ENCODE peak calls at places on chromosomes 11 and 22, in eight cellular contexts. One of them, this sample, is unnamed.

GRCh38 chr11:43644626-43645299 is 35.8 kb upstream of the HSD17B12 start:
- DNase-seq in sciatic nerve: no peak
- DNase-seq in activated CD4-positive, alpha-beta T cell treated with anti-CD3 and anti-CD28 coated beads for 4 hours: no peak
- DNase-seq in mesenchymal stem cell: peak
- DNase-seq in stimulated activated CD4-positive, alpha-beta T cell treated with anti-CD3 and anti-CD28 coated beads, Interleukin-15, amount 100 ng/mL, for 48 hours: no peak
- DNase-seq in tibial nerve: no peak
- DNase-seq in SHP77 treated with DMSO at 0.1 percent for 48 hours: no peak
- DNase-seq in upper lobe of left lung: no peak
- DNase-seq in this sample: no peak

GRCh38 chr11:116830184-116830912 is 641 bp downstream of the APOC3 start:
- DNase-seq in sciatic nerve: no peak
- DNase-seq in activated CD4-positive, alpha-beta T cell treated with anti-CD3 and anti-CD28 coated beads for 4 hours: no peak
- DNase-seq in mesenchymal stem cell: no peak
- DNase-seq in stimulated activated CD4-positive, alpha-beta T cell treated with anti-CD3 and anti-CD28 coated beads, Interleukin-15, amount 100 ng/mL, for 48 hours: no peak
- DNase-seq in tibial nerve: no peak
- DNase-seq in SHP77 treated with DMSO at 0.1 percent for 48 hours: no peak
- DNase-seq in upper lobe of left lung: no peak
- DNase-seq in this sample: no peak

GRCh38 chr22:25113316-25113721 is 86.3 kb upstream of the CRYBB3 start:
- DNase-seq in sciatic nerve: no peak
- DNase-seq in activated CD4-positive, alpha-beta T cell treated with anti-CD3 and anti-CD28 coated beads for 4 hours: no peak
- DNase-seq in mesenchymal stem cell: peak
- DNase-seq in stimulated activated CD4-positive, alpha-beta T cell treated with anti-CD3 and anti-CD28 coated beads, Interleukin-15, amount 100 ng/mL, for 48 hours: no peak
- DNase-seq in tibial nerve: no peak
- DNase-seq in SHP77 treated with DMSO at 0.1 percent for 48 hours: peak
- DNase-seq in upper lobe of left lung: peak
- DNase-seq in this sample: no peak

GRCh38 chr22:46649176-46650077 is 29.2 kb downstream of the GRAMD4 start:
- DNase-seq in sciatic nerve: no peak
- DNase-seq in activated CD4-positive, alpha-beta T cell treated with anti-CD3 and anti-CD28 coated beads for 4 hours: no peak
- DNase-seq in mesenchymal stem cell: no peak
- DNase-seq in stimulated activated CD4-positive, alpha-beta T cell treated with anti-CD3 and anti-CD28 coated beads, Interleukin-15, amount 100 ng/mL, for 48 hours: no peak
- DNase-seq in tibial nerve: no peak
- DNase-seq in SHP77 treated with DMSO at 0.1 percent for 48 hours: peak
- DNase-seq in upper lobe of left lung: no peak
- DNase-seq in this sample: no peak

GRCh38 chr22:19176175-19176630 is 2.3 kb downstream of the SLC25A1 start:
- DNase-seq in sciatic nerve: no peak
- DNase-seq in activated CD4-positive, alpha-beta T cell treated with anti-CD3 and anti-CD28 coated beads for 4 hours: no peak
- DNase-seq in mesenchymal stem cell: no peak
- DNase-seq in stimulated activated CD4-positive, alpha-beta T cell treated with anti-CD3 and anti-CD28 coated beads, Interleukin-15, amount 100 ng/mL, for 48 hours: no peak
- DNase-seq in tibial nerve: no peak
- DNase-seq in SHP77 treated with DMSO at 0.1 percent for 48 hours: no peak
- DNase-seq in upper lobe of left lung: no peak
- DNase-seq in this sample: no peak

GRCh38 chr11:74524501-74524900 is 31.0 kb upstream of the LIPT2 start:
- DNase-seq in sciatic nerve: no peak
- DNase-seq in activated CD4-positive, alpha-beta T cell treated with anti-CD3 and anti-CD28 coated beads for 4 hours: no peak
- DNase-seq in mesenchymal stem cell: no peak
- DNase-seq in stimulated activated CD4-positive, alpha-beta T cell treated with anti-CD3 and anti-CD28 coated beads, Interleukin-15, amount 100 ng/mL, for 48 hours: no peak
- DNase-seq in tibial nerve: no peak
- DNase-seq in SHP77 treated with DMSO at 0.1 percent for 48 hours: no peak
- DNase-seq in upper lobe of left lung: no peak
- DNase-seq in this sample: no peak

GRCh38 chr11:128520886-128521696 is 66.3 kb downstream of the ETS1 start:
- DNase-seq in sciatic nerve: no peak
- DNase-seq in activated CD4-positive, alpha-beta T cell treated with anti-CD3 and anti-CD28 coated beads for 4 hours: no peak
- DNase-seq in mesenchymal stem cell: no peak
- DNase-seq in stimulated activated CD4-positive, alpha-beta T cell treated with anti-CD3 and anti-CD28 coated beads, Interleukin-15, amount 100 ng/mL, for 48 hours: no peak
- DNase-seq in tibial nerve: no peak
- DNase-seq in SHP77 treated with DMSO at 0.1 percent for 48 hours: no peak
- DNase-seq in upper lobe of left lung: no peak
- DNase-seq in this sample: peak

GRCh38 chr11:131689049-131689925 is 318.9 kb downstream of the NTM start:
- DNase-seq in sciatic nerve: no peak
- DNase-seq in activated CD4-positive, alpha-beta T cell treated with anti-CD3 and anti-CD28 coated beads for 4 hours: no peak
- DNase-seq in mesenchymal stem cell: no peak
- DNase-seq in stimulated activated CD4-positive, alpha-beta T cell treated with anti-CD3 and anti-CD28 coated beads, Interleukin-15, amount 100 ng/mL, for 48 hours: no peak
- DNase-seq in tibial nerve: no peak
- DNase-seq in SHP77 treated with DMSO at 0.1 percent for 48 hours: no peak
- DNase-seq in upper lobe of left lung: no peak
- DNase-seq in this sample: no peak

GRCh38 chr22:49733631-49734030 is 94.0 kb downstream of the BRD1 start:
- DNase-seq in sciatic nerve: no peak
- DNase-seq in activated CD4-positive, alpha-beta T cell treated with anti-CD3 and anti-CD28 coated beads for 4 hours: no peak
- DNase-seq in mesenchymal stem cell: no peak
- DNase-seq in stimulated activated CD4-positive, alpha-beta T cell treated with anti-CD3 and anti-CD28 coated beads, Interleukin-15, amount 100 ng/mL, for 48 hours: no peak
- DNase-seq in tibial nerve: peak
- DNase-seq in SHP77 treated with DMSO at 0.1 percent for 48 hours: no peak
- DNase-seq in upper lobe of left lung: no peak
- DNase-seq in this sample: no peak

GRCh38 chr11:126756416-126756815 is 244.2 kb downstream of the KIRREL3 start:
- DNase-seq in sciatic nerve: no peak
- DNase-seq in activated CD4-positive, alpha-beta T cell treated with anti-CD3 and anti-CD28 coated beads for 4 hours: no peak
- DNase-seq in mesenchymal stem cell: no peak
- DNase-seq in stimulated activated CD4-positive, alpha-beta T cell treated with anti-CD3 and anti-CD28 coated beads, Interleukin-15, amount 100 ng/mL, for 48 hours: no peak
- DNase-seq in tibial nerve: no peak
- DNase-seq in SHP77 treated with DMSO at 0.1 percent for 48 hours: no peak
- DNase-seq in upper lobe of left lung: no peak
- DNase-seq in this sample: no peak

GRCh38 chr11:116973270-116973669 is 125.0 kb downstream of the SIK3 start:
- DNase-seq in sciatic nerve: no peak
- DNase-seq in activated CD4-positive, alpha-beta T cell treated with anti-CD3 and anti-CD28 coated beads for 4 hours: no peak
- DNase-seq in mesenchymal stem cell: no peak
- DNase-seq in stimulated activated CD4-positive, alpha-beta T cell treated with anti-CD3 and anti-CD28 coated beads, Interleukin-15, amount 100 ng/mL, for 48 hours: no peak
- DNase-seq in tibial nerve: no peak
- DNase-seq in SHP77 treated with DMSO at 0.1 percent for 48 hours: no peak
- DNase-seq in upper lobe of left lung: no peak
- DNase-seq in this sample: no peak

GRCh38 chr11:67285541-67286498 is 3.3 kb upstream of the ANKRD13D start:
- DNase-seq in sciatic nerve: no peak
- DNase-seq in activated CD4-positive, alpha-beta T cell treated with anti-CD3 and anti-CD28 coated beads for 4 hours: no peak
- DNase-seq in mesenchymal stem cell: no peak
- DNase-seq in stimulated activated CD4-positive, alpha-beta T cell treated with anti-CD3 and anti-CD28 coated beads, Interleukin-15, amount 100 ng/mL, for 48 hours: no peak
- DNase-seq in tibial nerve: no peak
- DNase-seq in SHP77 treated with DMSO at 0.1 percent for 48 hours: no peak
- DNase-seq in upper lobe of left lung: no peak
- DNase-seq in this sample: no peak

GRCh38 chr22:39327995-39328754 is 8.8 kb upstream of the RPL3 start:
- DNase-seq in sciatic nerve: no peak
- DNase-seq in activated CD4-positive, alpha-beta T cell treated with anti-CD3 and anti-CD28 coated beads for 4 hours: no peak
- DNase-seq in mesenchymal stem cell: no peak
- DNase-seq in stimulated activated CD4-positive, alpha-beta T cell treated with anti-CD3 and anti-CD28 coated beads, Interleukin-15, amount 100 ng/mL, for 48 hours: no peak
- DNase-seq in tibial nerve: no peak
- DNase-seq in SHP77 treated with DMSO at 0.1 percent for 48 hours: no peak
- DNase-seq in upper lobe of left lung: no peak
- DNase-seq in this sample: no peak

GRCh38 chr11:46611526-46612304 is 5.3 kb downstream of the HARBI1 start:
- DNase-seq in sciatic nerve: no peak
- DNase-seq in activated CD4-positive, alpha-beta T cell treated with anti-CD3 and anti-CD28 coated beads for 4 hours: no peak
- DNase-seq in mesenchymal stem cell: no peak
- DNase-seq in stimulated activated CD4-positive, alpha-beta T cell treated with anti-CD3 and anti-CD28 coated beads, Interleukin-15, amount 100 ng/mL, for 48 hours: no peak
- DNase-seq in tibial nerve: no peak
- DNase-seq in SHP77 treated with DMSO at 0.1 percent for 48 hours: no peak
- DNase-seq in upper lobe of left lung: no peak
- DNase-seq in this sample: no peak

GRCh38 chr22:47048123-47049077 is 285.9 kb downstream of the TBC1D22A start:
- DNase-seq in sciatic nerve: no peak
- DNase-seq in activated CD4-positive, alpha-beta T cell treated with anti-CD3 and anti-CD28 coated beads for 4 hours: no peak
- DNase-seq in mesenchymal stem cell: no peak
- DNase-seq in stimulated activated CD4-positive, alpha-beta T cell treated with anti-CD3 and anti-CD28 coated beads, Interleukin-15, amount 100 ng/mL, for 48 hours: no peak
- DNase-seq in tibial nerve: no peak
- DNase-seq in SHP77 treated with DMSO at 0.1 percent for 48 hours: no peak
- DNase-seq in upper lobe of left lung: no peak
- DNase-seq in this sample: peak

GRCh38 chr11:2700415-2701211 is 819 bp upstream of the KCNQ1OT1 start:
- DNase-seq in sciatic nerve: peak
- DNase-seq in activated CD4-positive, alpha-beta T cell treated with anti-CD3 and anti-CD28 coated beads for 4 hours: peak
- DNase-seq in mesenchymal stem cell: peak
- DNase-seq in stimulated activated CD4-positive, alpha-beta T cell treated with anti-CD3 and anti-CD28 coated beads, Interleukin-15, amount 100 ng/mL, for 48 hours: no peak
- DNase-seq in tibial nerve: peak
- DNase-seq in SHP77 treated with DMSO at 0.1 percent for 48 hours: no peak
- DNase-seq in upper lobe of left lung: peak
- DNase-seq in this sample: no peak

GRCh38 chr11:461626-462025 is 11.5 kb downstream of the PTDSS2 start:
- DNase-seq in sciatic nerve: no peak
- DNase-seq in activated CD4-positive, alpha-beta T cell treated with anti-CD3 and anti-CD28 coated beads for 4 hours: no peak
- DNase-seq in mesenchymal stem cell: no peak
- DNase-seq in stimulated activated CD4-positive, alpha-beta T cell treated with anti-CD3 and anti-CD28 coated beads, Interleukin-15, amount 100 ng/mL, for 48 hours: no peak
- DNase-seq in tibial nerve: no peak
- DNase-seq in SHP77 treated with DMSO at 0.1 percent for 48 hours: no peak
- DNase-seq in upper lobe of left lung: no peak
- DNase-seq in this sample: no peak

GRCh38 chr11:73463359-73463758 is 87.2 kb downstream of the RELT start:
- DNase-seq in sciatic nerve: no peak
- DNase-seq in activated CD4-positive, alpha-beta T cell treated with anti-CD3 and anti-CD28 coated beads for 4 hours: no peak
- DNase-seq in mesenchymal stem cell: peak
- DNase-seq in stimulated activated CD4-positive, alpha-beta T cell treated with anti-CD3 and anti-CD28 coated beads, Interleukin-15, amount 100 ng/mL, for 48 hours: no peak
- DNase-seq in tibial nerve: no peak
- DNase-seq in SHP77 treated with DMSO at 0.1 percent for 48 hours: no peak
- DNase-seq in upper lobe of left lung: no peak
- DNase-seq in this sample: no peak

GRCh38 chr11:76288166-76288978 is 82.1 kb upstream of the WNT11 start:
- DNase-seq in sciatic nerve: no peak
- DNase-seq in activated CD4-positive, alpha-beta T cell treated with anti-CD3 and anti-CD28 coated beads for 4 hours: no peak
- DNase-seq in mesenchymal stem cell: no peak
- DNase-seq in stimulated activated CD4-positive, alpha-beta T cell treated with anti-CD3 and anti-CD28 coated beads, Interleukin-15, amount 100 ng/mL, for 48 hours: no peak
- DNase-seq in tibial nerve: no peak
- DNase-seq in SHP77 treated with DMSO at 0.1 percent for 48 hours: no peak
- DNase-seq in upper lobe of left lung: no peak
- DNase-seq in this sample: no peak

GRCh38 chr11:122879785-122880184 is 2.8 kb upstream of the JHY start:
- DNase-seq in sciatic nerve: no peak
- DNase-seq in activated CD4-positive, alpha-beta T cell treated with anti-CD3 and anti-CD28 coated beads for 4 hours: no peak
- DNase-seq in mesenchymal stem cell: no peak
- DNase-seq in stimulated activated CD4-positive, alpha-beta T cell treated with anti-CD3 and anti-CD28 coated beads, Interleukin-15, amount 100 ng/mL, for 48 hours: no peak
- DNase-seq in tibial nerve: no peak
- DNase-seq in SHP77 treated with DMSO at 0.1 percent for 48 hours: no peak
- DNase-seq in upper lobe of left lung: no peak
- DNase-seq in this sample: no peak

GRCh38 chr11:105507496-105508254 is 102.2 kb upstream of the GRIA4 start:
- DNase-seq in sciatic nerve: no peak
- DNase-seq in activated CD4-positive, alpha-beta T cell treated with anti-CD3 and anti-CD28 coated beads for 4 hours: no peak
- DNase-seq in mesenchymal stem cell: no peak
- DNase-seq in stimulated activated CD4-positive, alpha-beta T cell treated with anti-CD3 and anti-CD28 coated beads, Interleukin-15, amount 100 ng/mL, for 48 hours: no peak
- DNase-seq in tibial nerve: no peak
- DNase-seq in SHP77 treated with DMSO at 0.1 percent for 48 hours: no peak
- DNase-seq in upper lobe of left lung: no peak
- DNase-seq in this sample: no peak

GRCh38 chr11:117841582-117842031 is 17.1 kb upstream of the FXYD2 start:
- DNase-seq in sciatic nerve: peak
- DNase-seq in activated CD4-positive, alpha-beta T cell treated with anti-CD3 and anti-CD28 coated beads for 4 hours: no peak
- DNase-seq in mesenchymal stem cell: no peak
- DNase-seq in stimulated activated CD4-positive, alpha-beta T cell treated with anti-CD3 and anti-CD28 coated beads, Interleukin-15, amount 100 ng/mL, for 48 hours: no peak
- DNase-seq in tibial nerve: no peak
- DNase-seq in SHP77 treated with DMSO at 0.1 percent for 48 hours: no peak
- DNase-seq in upper lobe of left lung: peak
- DNase-seq in this sample: no peak

This sample was measured in naive thymus-derived CD8-positive, alpha-beta T cell.